ENCODE peak calls at places on chromosomes 3 and 15, in five cellular contexts. One of them, this sample, is unnamed.

GRCh38 chr3:11157406-11157805 is 3.1 kb downstream of the HRH1 start:
- DNase-seq in IMR-90: no peak
- DNase-seq in H1: no peak
- DNase-seq in HepG2: no peak
- DNase-seq in K562: no peak
- DNase-seq in this sample: no peak

GRCh38 chr3:51706788-51707731 is at the start of gene GRM2:
- DNase-seq in K562: peak
- DNase-seq in IMR-90: peak
- DNase-seq in HepG2: peak
- DNase-seq in H1: peak
- DNase-seq in this sample: no peak

GRCh38 chr3:125512135-125512920 is 7.7 kb downstream of the SNX4 start:
- DNase-seq in IMR-90: peak
- DNase-seq in H1: no peak
- DNase-seq in K562: no peak
- DNase-seq in HepG2: no peak
- DNase-seq in this sample: no peak

GRCh38 chr3:158791259-158791920 is 10.5 kb upstream of the MFSD1 start:
- DNase-seq in HepG2: peak
- DNase-seq in K562: peak
- DNase-seq in H1: no peak
- DNase-seq in IMR-90: peak
- DNase-seq in this sample: peak

GRCh38 chr3:136545664-136546266 is 206.4 kb downstream of the STAG1 start:
- DNase-seq in K562: peak
- DNase-seq in HepG2: no peak
- DNase-seq in IMR-90: peak
- DNase-seq in H1: no peak
- DNase-seq in this sample: peak

GRCh38 chr3:126780666-126781065 is 76.6 kb downstream of the CHCHD6 start:
- DNase-seq in IMR-90: no peak
- DNase-seq in K562: no peak
- DNase-seq in HepG2: no peak
- DNase-seq in H1: no peak
- DNase-seq in this sample: no peak

GRCh38 chr15:93152951-93153350 is 63.9 kb upstream of the RGMA start:
- DNase-seq in IMR-90: no peak
- DNase-seq in H1: no peak
- DNase-seq in HepG2: no peak
- DNase-seq in K562: no peak
- DNase-seq in this sample: no peak

GRCh38 chr15:54089776-54090175 is 111.5 kb downstream of the UNC13C start:
- DNase-seq in HepG2: no peak
- DNase-seq in K562: no peak
- DNase-seq in H1: no peak
- DNase-seq in IMR-90: no peak
- DNase-seq in this sample: no peak

GRCh38 chr3:187368251-187368733 is at the start of gene RTP4:
- DNase-seq in IMR-90: peak
- DNase-seq in K562: no peak
- DNase-seq in HepG2: peak
- DNase-seq in H1: no peak
- DNase-seq in this sample: no peak

GRCh38 chr15:100201376-100202280 is 140.1 kb downstream of the ADAMTS17 start:
- DNase-seq in IMR-90: no peak
- DNase-seq in H1: no peak
- DNase-seq in HepG2: no peak
- DNase-seq in K562: no peak
- DNase-seq in this sample: no peak

GRCh38 chr3:126303272-126303671 is 53.9 kb downstream of the KLF15 start:
- DNase-seq in HepG2: no peak
- DNase-seq in K562: no peak
- DNase-seq in H1: no peak
- DNase-seq in IMR-90: no peak
- DNase-seq in this sample: no peak

GRCh38 chr3:69354948-69355347 is 30.9 kb downstream of the FRMD4B start:
- DNase-seq in IMR-90: no peak
- DNase-seq in H1: no peak
- DNase-seq in K562: no peak
- DNase-seq in HepG2: no peak
- DNase-seq in this sample: no peak

GRCh38 chr3:23874359-23875120 is 42.2 kb downstream of the NKIRAS1 start:
- DNase-seq in H1: no peak
- DNase-seq in HepG2: no peak
- DNase-seq in IMR-90: peak
- DNase-seq in K562: no peak
- DNase-seq in this sample: no peak

GRCh38 chr3:55191911-55192787 is 264.3 kb upstream of the LRTM1 start:
- DNase-seq in IMR-90: peak
- DNase-seq in HepG2: no peak
- DNase-seq in H1: no peak
- DNase-seq in K562: no peak
- DNase-seq in this sample: no peak

GRCh38 chr3:50249459-50249858 is 13.5 kb downstream of the GNAI2 start:
- DNase-seq in H1: no peak
- DNase-seq in HepG2: no peak
- DNase-seq in IMR-90: no peak
- DNase-seq in K562: no peak
- DNase-seq in this sample: no peak

GRCh38 chr3:151480492-151480891 is 19.6 kb upstream of the IGSF10 start:
- DNase-seq in K562: no peak
- DNase-seq in HepG2: no peak
- DNase-seq in IMR-90: no peak
- DNase-seq in H1: no peak
- DNase-seq in this sample: no peak

GRCh38 chr3:30777426-30777825 is 117.0 kb downstream of the GADL1 start:
- DNase-seq in K562: no peak
- DNase-seq in H1: no peak
- DNase-seq in IMR-90: no peak
- DNase-seq in HepG2: no peak
- DNase-seq in this sample: no peak

GRCh38 chr3:160169139-160169830 is 55.9 kb upstream of the C3orf80 start:
- DNase-seq in K562: peak
- DNase-seq in HepG2: no peak
- DNase-seq in IMR-90: peak
- DNase-seq in H1: no peak
- DNase-seq in this sample: peak

GRCh38 chr3:153614563-153614962 is 452.5 kb downstream of the RAP2B start:
- DNase-seq in HepG2: no peak
- DNase-seq in IMR-90: peak
- DNase-seq in H1: no peak
- DNase-seq in K562: no peak
- DNase-seq in this sample: no peak

GRCh38 chr3:13016083-13016725 is 57.0 kb downstream of the IQSEC1 start:
- DNase-seq in HepG2: no peak
- DNase-seq in K562: no peak
- DNase-seq in IMR-90: no peak
- DNase-seq in H1: no peak
- DNase-seq in this sample: no peak

GRCh38 chr3:115891237-115891636 is 267.9 kb downstream of the GAP43 start:
- DNase-seq in HepG2: no peak
- DNase-seq in H1: no peak
- DNase-seq in K562: no peak
- DNase-seq in IMR-90: no peak
- DNase-seq in this sample: no peak

GRCh38 chr15:76987896-76988860 is 6.7 kb upstream of the PSTPIP1 start:
- DNase-seq in IMR-90: no peak
- DNase-seq in H1: no peak
- DNase-seq in HepG2: no peak
- DNase-seq in K562: peak
- DNase-seq in this sample: no peak

GRCh38 chr3:185934726-185935464 is 2.9 kb downstream of the TRA2B start:
- DNase-seq in H1: no peak
- DNase-seq in HepG2: no peak
- DNase-seq in K562: no peak
- DNase-seq in IMR-90: peak
- DNase-seq in this sample: no peak

GRCh38 chr3:151227438-151228290 is 24.6 kb upstream of the GPR171 start:
- DNase-seq in K562: peak
- DNase-seq in HepG2: peak
- DNase-seq in IMR-90: peak
- DNase-seq in H1: peak
- DNase-seq in this sample: peak

GRCh38 chr15:52143862-52144261 is 31.3 kb upstream of the BCL2L10 start:
- DNase-seq in H1: no peak
- DNase-seq in K562: peak
- DNase-seq in IMR-90: peak
- DNase-seq in HepG2: peak
- DNase-seq in this sample: no peak

GRCh38 chr15:100602822-100603393 is 519 bp downstream of the ASB7 start:
- DNase-seq in IMR-90: peak
- DNase-seq in K562: peak
- DNase-seq in H1: no peak
- DNase-seq in HepG2: peak
- DNase-seq in this sample: peak

GRCh38 chr3:72270072-72270611 is 485.2 kb upstream of the PROK2 start:
- DNase-seq in HepG2: peak
- DNase-seq in K562: peak
- DNase-seq in H1: no peak
- DNase-seq in IMR-90: peak
- DNase-seq in this sample: peak

GRCh38 chr3:169610888-169611291 is 52.6 kb downstream of the MECOM start:
- DNase-seq in IMR-90: no peak
- DNase-seq in K562: no peak
- DNase-seq in HepG2: no peak
- DNase-seq in H1: no peak
- DNase-seq in this sample: no peak

DNA sequence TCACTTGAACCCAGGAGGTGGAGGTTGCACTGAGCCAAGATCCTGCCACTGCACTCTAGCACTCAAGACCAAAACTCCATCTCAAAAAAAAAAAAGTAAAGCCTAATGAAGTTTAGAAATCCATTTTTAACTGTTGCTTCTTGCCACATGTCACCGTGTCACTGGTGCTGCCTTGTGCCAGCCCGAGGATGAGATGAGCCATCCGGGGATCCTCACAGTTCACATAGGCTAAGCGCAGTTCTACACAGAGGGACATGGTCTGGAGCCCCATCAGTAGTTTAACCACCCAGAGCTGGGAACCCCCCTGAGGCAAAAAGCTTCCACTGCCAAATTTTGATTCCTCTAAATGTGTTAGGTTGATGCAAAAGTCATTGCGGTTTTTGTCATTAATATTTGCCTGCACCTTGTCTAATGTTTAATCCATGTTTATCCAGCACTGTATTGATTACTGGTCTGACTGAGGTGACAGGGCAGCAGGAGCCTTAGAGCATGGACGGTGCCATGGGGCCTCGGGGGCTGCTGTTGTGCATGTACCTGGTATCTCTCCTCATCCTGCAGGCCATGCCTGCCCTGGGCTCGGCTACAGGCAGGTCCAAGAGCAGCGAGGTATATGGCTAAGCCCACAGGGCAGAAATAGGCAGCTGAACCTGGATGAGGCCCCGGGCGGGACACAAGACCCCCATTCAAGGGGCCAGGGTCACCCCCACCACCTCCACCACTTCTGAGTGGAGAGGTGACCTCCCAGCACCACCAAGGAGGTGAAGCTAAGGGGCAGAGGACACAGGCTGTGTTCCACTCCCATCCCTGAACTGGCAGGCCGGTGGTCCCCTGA is at the start of gene ITIH1:
- DNase-seq in K562: no peak
- DNase-seq in IMR-90: no peak
- DNase-seq in HepG2: no peak
- DNase-seq in H1: no peak
- DNase-seq in this sample: no peak
- TF ChIP-seq RAD21 in K562: no peak
- TF ChIP-seq RAD21 in IMR-90: no peak
- TF ChIP-seq RAD21 in HepG2: no peak
- TF ChIP-seq RAD21 in H1: no peak
- TF ChIP-seq RAD21 in this sample: no peak

DNA sequence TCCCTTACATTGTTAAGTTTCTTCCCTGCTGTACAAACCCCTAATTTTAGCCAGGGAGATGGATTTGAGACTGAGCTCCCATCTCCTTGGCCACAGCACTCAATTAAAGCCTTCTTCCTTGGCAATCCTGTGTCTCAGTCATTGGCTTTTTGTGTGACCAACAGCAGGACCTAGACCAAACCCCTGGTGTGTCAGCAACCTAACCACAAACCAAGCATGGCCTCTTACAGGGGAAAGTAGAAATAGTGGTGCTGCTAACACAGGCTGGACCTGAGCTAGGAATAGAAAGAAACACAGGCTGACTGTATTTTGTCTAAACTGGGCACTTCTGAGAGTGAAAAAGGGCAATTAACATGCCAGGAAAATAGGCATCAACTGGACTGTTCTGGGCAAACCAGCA is 37.9 kb downstream of the PPCDC start:
- DNase-seq in HepG2: no peak
- DNase-seq in IMR-90: peak
- DNase-seq in H1: no peak
- DNase-seq in K562: no peak
- DNase-seq in this sample: no peak
- TF ChIP-seq MAFK in HepG2: no peak
- TF ChIP-seq MAFK in IMR-90: no peak
- TF ChIP-seq MAFK in H1: no peak
- TF ChIP-seq MAFK in K562: no peak
- TF ChIP-seq MAFK in this sample: no peak

GRCh38 chr15:81259791-81260190 is 63.1 kb downstream of the IL16 start:
- DNase-seq in H1: no peak
- DNase-seq in IMR-90: no peak
- DNase-seq in K562: no peak
- DNase-seq in HepG2: no peak
- DNase-seq in this sample: no peak
- TF ChIP-seq RAD21 in H1: no peak
- TF ChIP-seq RAD21 in IMR-90: no peak
- TF ChIP-seq RAD21 in K562: no peak
- TF ChIP-seq RAD21 in HepG2: no peak
- TF ChIP-seq RAD21 in this sample: no peak

DNA sequence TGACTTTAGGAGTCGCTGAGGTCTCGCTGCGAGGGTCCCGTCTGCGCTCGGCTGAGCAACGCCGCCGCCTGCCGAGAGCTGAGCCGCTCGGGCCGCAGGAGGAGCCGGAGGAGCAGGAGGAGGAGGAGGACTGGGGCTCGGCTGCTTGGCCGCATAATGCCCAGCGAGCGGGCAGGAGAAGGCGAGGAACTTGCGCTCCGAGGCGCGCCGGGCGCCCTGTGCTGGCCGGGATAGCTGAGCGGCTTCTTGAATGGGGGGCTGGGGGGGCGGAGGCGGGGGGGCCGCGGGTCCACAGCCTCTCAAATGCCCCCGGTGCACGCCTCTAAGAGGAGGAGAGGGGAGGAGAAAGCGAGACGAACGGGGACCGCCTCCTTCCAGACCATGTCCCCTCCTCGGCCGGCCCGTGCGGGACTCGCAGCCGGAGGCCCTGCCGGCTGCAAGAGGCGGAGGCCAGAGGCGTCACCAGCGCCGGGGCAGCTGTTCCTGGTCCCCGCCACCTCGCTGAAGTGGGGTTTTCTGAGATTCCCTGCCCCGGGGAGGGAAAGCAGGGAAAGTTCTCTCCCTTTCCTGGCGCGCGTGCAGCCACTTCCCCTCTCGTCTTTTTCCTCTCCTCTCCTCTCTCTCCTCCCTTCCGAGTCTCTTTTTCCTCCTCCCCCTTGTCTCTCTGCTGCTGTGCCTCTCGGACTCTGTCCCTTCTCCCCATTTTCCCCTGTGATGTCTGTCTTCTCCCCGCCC is at the start of gene ADAMTS9:
- DNase-seq in HepG2: no peak
- DNase-seq in IMR-90: peak
- DNase-seq in K562: no peak
- DNase-seq in H1: no peak
- DNase-seq in this sample: peak
- TF ChIP-seq MAFK in HepG2: no peak
- TF ChIP-seq MAFK in IMR-90: no peak
- TF ChIP-seq MAFK in K562: no peak
- TF ChIP-seq MAFK in H1: no peak
- TF ChIP-seq MAFK in this sample: no peak